ENCODE peak calls at places on chromosomes 2 and 18, in four cellular contexts. Q, P, Y and S are unnamed samples.

GRCh38 chr2:98346259-98347236 is at the start of gene CNGA3:
- DNase-seq in Y (no peak), P (no peak), Q (peak), S (no peak)

GRCh38 chr18:48074929-48075706 is 144.7 kb upstream of the SMAD2 start:
- DNase-seq in P (no peak), Q (no peak), Y (no peak), S (no peak)

GRCh38 chr2:58834404-58834803 is 593.3 kb upstream of the FANCL start:
- DNase-seq in P (no peak), Q (peak), Y (peak), S (no peak)

GRCh38 chr18:50629148-50629631 is 69.3 kb downstream of the MAPK4 start:
- DNase-seq in P (peak), Q (peak), Y (no peak), S (no peak)

GRCh38 chr2:44745460-44745859 is 196.0 kb upstream of the SIX3 start:
- DNase-seq in P (no peak), Y (no peak), Q (no peak), S (no peak)

GRCh38 chr2:49950635-49951034 is 796.3 kb upstream of the FSHR start:
- DNase-seq in Y (no peak), P (no peak), Q (no peak), S (no peak)

GRCh38 chr2:189049709-189050108 is 75.5 kb downstream of the COL3A1 start:
- DNase-seq in P (no peak), Q (peak), Y (no peak), S (no peak)

GRCh38 chr2:187920511-187920910 is 366.3 kb upstream of the TFPI start:
- DNase-seq in Q (no peak), Y (no peak), P (no peak), S (no peak)

GRCh38 chr2:204277226-204277625 is 268.0 kb upstream of the PARD3B start:
- DNase-seq in P (no peak), Y (no peak), Q (no peak), S (no peak)

GRCh38 chr2:67462741-67463496 is 65.8 kb downstream of the ETAA1 start:
- DNase-seq in Y (no peak), Q (no peak), P (no peak), S (no peak)

GRCh38 chr2:208350610-208351009 is 56.0 kb upstream of the PTH2R start:
- DNase-seq in Y (no peak), Q (peak), P (no peak), S (no peak)

GRCh38 chr2:156332452-156333273 is at the start of gene NR4A2:
- DNase-seq in Q (peak), Y (peak), P (peak), S (peak)

GRCh38 chr18:3498705-3499451 is 48.9 kb downstream of the TGIF1 start:
- DNase-seq in Q (peak), P (peak), Y (no peak), S (no peak)

GRCh38 chr2:59301466-59302402 is 1060.6 kb upstream of the FANCL start:
- DNase-seq in Y (peak), P (peak), Q (peak), S (no peak)

GRCh38 chr2:43707255-43707654 is 31.0 kb upstream of the C1GALT1C1L start:
- DNase-seq in P (no peak), Y (peak), Q (peak), S (no peak)

GRCh38 chr2:42566006-42566405 is 2.4 kb upstream of the MTA3 start:
- DNase-seq in Y (no peak), Q (no peak), P (no peak), S (no peak)

GRCh38 chr2:136175466-136175865 is 57.5 kb upstream of the CXCR4 start:
- DNase-seq in Y (no peak), P (no peak), Q (no peak), S (no peak)

GRCh38 chr2:10243926-10244270 is 58.8 kb upstream of the HPCAL1 start:
- DNase-seq in Y (no peak), P (no peak), Q (no peak), S (no peak)

GRCh38 chr2:79935771-79936657 is 368.5 kb downstream of the LRRTM1 start:
- DNase-seq in Q (peak), Y (peak), P (peak), S (no peak)

GRCh38 chr2:153487993-153488562 is 9.5 kb upstream of the RPRM start:
- DNase-seq in Q (no peak), P (no peak), Y (no peak), S (no peak)

GRCh38 chr2:210310550-210310949 is 4.4 kb downstream of the MYL1 start:
- DNase-seq in Y (no peak), Q (no peak), P (no peak), S (no peak)

GRCh38 chr2:114405486-114406250 is 36.8 kb upstream of the DPP10 start:
- DNase-seq in Y (no peak), Q (no peak), P (no peak), S (no peak)

GRCh38 chr2:120751553-120751952 is 15.9 kb downstream of the GLI2 start:
- DNase-seq in Y (peak), Q (peak), P (no peak), S (no peak)

GRCh38 chr2:139805378-139805777 is 1025.2 kb upstream of the NXPH2 start:
- DNase-seq in Q (no peak), P (peak), Y (no peak), S (no peak)

GRCh38 chr18:12271376-12272235 is 17.4 kb downstream of the CIDEA start:
- DNase-seq in Q (peak), P (peak), Y (peak), S (peak)

GRCh38 chr2:218033208-218033589 is 30.4 kb upstream of the TNS1 start:
- DNase-seq in Y (no peak), P (no peak), Q (no peak), S (no peak)

GRCh38 chr18:57728941-57729511 is 74.1 kb downstream of the ATP8B1 start:
- DNase-seq in Y (no peak), P (no peak), Q (no peak), S (no peak)

GRCh38 chr18:57737661-57738060 is 65.5 kb downstream of the ATP8B1 start:
- DNase-seq in Q (peak), Y (peak), P (no peak), S (peak)

GRCh38 chr2:174603280-174603679 is 5.7 kb upstream of the WIPF1 start:
- DNase-seq in Q (peak), P (peak), Y (peak), S (no peak)

GRCh38 chr2:237714690-237715458 is 83.7 kb upstream of the RBM44 start:
- DNase-seq in Q (peak), Y (no peak), P (no peak), S (no peak)

GRCh38 chr18:67776929-67777328 is 260.4 kb upstream of the DSEL start:
- DNase-seq in Y (no peak), Q (peak), P (peak), S (no peak)

GRCh38 chr2:174492963-174493431 is 6.2 kb upstream of the GPR155 start:
- DNase-seq in Q (peak), P (no peak), Y (no peak), S (no peak)